ENCODE peak calls at places on chromosomes 3 and 15, in nine cellular contexts. One of them, this sample, is unnamed. For H3K4me1, the result is how much of the 10 kb centered on the place peaks cover.

GRCh38 chr15:36448418-36448817 is 131.0 kb upstream of the CDIN1 start:
- DNase-seq in fibroblast of lung: no peak
- DNase-seq in GM23338: no peak
- DNase-seq in A549: no peak
- DNase-seq in SK-N-SH: no peak
- DNase-seq in endothelial cell of umbilical vein: no peak
- DNase-seq in neural progenitor cell: no peak
- DNase-seq in DND-41: no peak
- DNase-seq in OCI-LY7: no peak
- DNase-seq in this sample: no peak

GRCh38 chr15:92879949-92880725 is 20.0 kb upstream of the CHD2 start:
- DNase-seq in fibroblast of lung: no peak
- DNase-seq in GM23338: no peak
- DNase-seq in A549: no peak
- DNase-seq in SK-N-SH: no peak
- DNase-seq in endothelial cell of umbilical vein: no peak
- DNase-seq in neural progenitor cell: peak
- DNase-seq in DND-41: peak
- DNase-seq in OCI-LY7: peak
- DNase-seq in this sample: no peak

GRCh38 chr3:160129459-160130061 is 95.7 kb upstream of the C3orf80 start:
- DNase-seq in fibroblast of lung: peak
- DNase-seq in GM23338: no peak
- DNase-seq in A549: peak
- DNase-seq in SK-N-SH: no peak
- DNase-seq in endothelial cell of umbilical vein: peak
- DNase-seq in neural progenitor cell: no peak
- DNase-seq in DND-41: no peak
- DNase-seq in OCI-LY7: no peak
- DNase-seq in this sample: no peak

GRCh38 chr15:42073418-42073817 is 20.9 kb downstream of the PLA2G4D start:
- DNase-seq in fibroblast of lung: no peak
- DNase-seq in GM23338: no peak
- DNase-seq in A549: no peak
- DNase-seq in SK-N-SH: no peak
- DNase-seq in endothelial cell of umbilical vein: no peak
- DNase-seq in neural progenitor cell: no peak
- DNase-seq in DND-41: no peak
- DNase-seq in OCI-LY7: no peak
- DNase-seq in this sample: peak

GRCh38 chr3:162435750-162436149 is 939.1 kb downstream of the OTOL1 start:
- DNase-seq in fibroblast of lung: no peak
- DNase-seq in GM23338: no peak
- DNase-seq in A549: no peak
- DNase-seq in SK-N-SH: no peak
- DNase-seq in endothelial cell of umbilical vein: no peak
- DNase-seq in neural progenitor cell: no peak
- DNase-seq in DND-41: no peak
- DNase-seq in OCI-LY7: no peak
- DNase-seq in this sample: no peak

GRCh38 chr15:100615801-100616200 is 13.4 kb downstream of the ASB7 start:
- DNase-seq in fibroblast of lung: no peak
- DNase-seq in GM23338: no peak
- DNase-seq in A549: no peak
- DNase-seq in SK-N-SH: no peak
- DNase-seq in endothelial cell of umbilical vein: no peak
- DNase-seq in neural progenitor cell: no peak
- DNase-seq in DND-41: no peak
- DNase-seq in OCI-LY7: no peak
- DNase-seq in this sample: no peak

GRCh38 chr3:148790841-148791240 is 36.8 kb upstream of the CPB1 start:
- DNase-seq in fibroblast of lung: peak
- DNase-seq in GM23338: no peak
- DNase-seq in A549: no peak
- DNase-seq in SK-N-SH: no peak
- DNase-seq in endothelial cell of umbilical vein: no peak
- DNase-seq in neural progenitor cell: no peak
- DNase-seq in DND-41: no peak
- DNase-seq in OCI-LY7: no peak
- DNase-seq in this sample: no peak

GRCh38 chr3:170585937-170586310 is at the start of gene SLC7A14:
- DNase-seq in fibroblast of lung: no peak
- DNase-seq in GM23338: peak
- DNase-seq in A549: no peak
- DNase-seq in SK-N-SH: peak
- DNase-seq in endothelial cell of umbilical vein: no peak
- DNase-seq in neural progenitor cell: peak
- DNase-seq in DND-41: no peak
- DNase-seq in OCI-LY7: no peak
- DNase-seq in this sample: peak

GRCh38 chr3:131454501-131454900 is 48.3 kb downstream of the MRPL3 start:
- DNase-seq in fibroblast of lung: peak
- DNase-seq in GM23338: no peak
- DNase-seq in A549: no peak
- DNase-seq in SK-N-SH: no peak
- DNase-seq in endothelial cell of umbilical vein: no peak
- DNase-seq in neural progenitor cell: no peak
- DNase-seq in DND-41: no peak
- DNase-seq in OCI-LY7: no peak
- DNase-seq in this sample: no peak

GRCh38 chr15:66819084-66819483 is 117.0 kb downstream of the SMAD6 start:
- DNase-seq in fibroblast of lung: no peak
- DNase-seq in GM23338: no peak
- DNase-seq in A549: no peak
- DNase-seq in SK-N-SH: no peak
- DNase-seq in endothelial cell of umbilical vein: no peak
- DNase-seq in neural progenitor cell: no peak
- DNase-seq in DND-41: no peak
- DNase-seq in OCI-LY7: no peak
- DNase-seq in this sample: no peak

GRCh38 chr3:146446026-146446425 is 23.3 kb downstream of the PLSCR2 start:
- DNase-seq in fibroblast of lung: no peak
- DNase-seq in GM23338: no peak
- DNase-seq in A549: no peak
- DNase-seq in SK-N-SH: no peak
- DNase-seq in endothelial cell of umbilical vein: no peak
- DNase-seq in neural progenitor cell: no peak
- DNase-seq in DND-41: no peak
- DNase-seq in OCI-LY7: no peak
- DNase-seq in this sample: no peak

GRCh38 chr3:64163755-64164148 is 61.5 kb downstream of the PRICKLE2 start:
- DNase-seq in fibroblast of lung: peak
- DNase-seq in GM23338: peak
- DNase-seq in A549: no peak
- DNase-seq in SK-N-SH: no peak
- DNase-seq in endothelial cell of umbilical vein: no peak
- DNase-seq in neural progenitor cell: no peak
- DNase-seq in DND-41: no peak
- DNase-seq in OCI-LY7: no peak
- DNase-seq in this sample: peak

GRCh38 chr3:126537730-126538281 is 13.9 kb downstream of the CHST13 start:
- DNase-seq in fibroblast of lung: peak
- DNase-seq in GM23338: no peak
- DNase-seq in A549: no peak
- DNase-seq in SK-N-SH: no peak
- DNase-seq in endothelial cell of umbilical vein: no peak
- DNase-seq in neural progenitor cell: no peak
- DNase-seq in DND-41: no peak
- DNase-seq in OCI-LY7: no peak
- DNase-seq in this sample: no peak

GRCh38 chr15:75338661-75339240 is 2.9 kb downstream of the COMMD4 start:
- DNase-seq in fibroblast of lung: no peak
- DNase-seq in GM23338: no peak
- DNase-seq in A549: no peak
- DNase-seq in SK-N-SH: no peak
- DNase-seq in endothelial cell of umbilical vein: no peak
- DNase-seq in neural progenitor cell: no peak
- DNase-seq in DND-41: no peak
- DNase-seq in OCI-LY7: no peak
- DNase-seq in this sample: no peak

GRCh38 chr3:70090322-70090913 is 90.9 kb downstream of the SAMMSON start:
- DNase-seq in fibroblast of lung: peak
- DNase-seq in GM23338: peak
- DNase-seq in A549: peak
- DNase-seq in SK-N-SH: peak
- DNase-seq in endothelial cell of umbilical vein: peak
- DNase-seq in neural progenitor cell: peak
- DNase-seq in DND-41: no peak
- DNase-seq in OCI-LY7: peak
- DNase-seq in this sample: peak

GRCh38 chr3:150210461-150211110 is 197.5 kb upstream of the TSC22D2 start:
- DNase-seq in fibroblast of lung: no peak
- DNase-seq in GM23338: peak
- DNase-seq in A549: no peak
- DNase-seq in SK-N-SH: no peak
- DNase-seq in endothelial cell of umbilical vein: no peak
- DNase-seq in neural progenitor cell: peak
- DNase-seq in DND-41: no peak
- DNase-seq in OCI-LY7: no peak
- DNase-seq in this sample: no peak
- H3K4me2 ChIP-seq in fibroblast of lung: no peak
- H3K4me2 ChIP-seq in GM23338: peak
- H3K4me2 ChIP-seq in A549: no peak
- H3K4me2 ChIP-seq in SK-N-SH: no peak
- H3K4me2 ChIP-seq in endothelial cell of umbilical vein: no peak
- H3K4me2 ChIP-seq in neural progenitor cell: peak
- H3K4me2 ChIP-seq in DND-41: no peak
- H3K4me2 ChIP-seq in OCI-LY7: no peak
- H3K4me2 ChIP-seq in this sample: peak

DNA sequence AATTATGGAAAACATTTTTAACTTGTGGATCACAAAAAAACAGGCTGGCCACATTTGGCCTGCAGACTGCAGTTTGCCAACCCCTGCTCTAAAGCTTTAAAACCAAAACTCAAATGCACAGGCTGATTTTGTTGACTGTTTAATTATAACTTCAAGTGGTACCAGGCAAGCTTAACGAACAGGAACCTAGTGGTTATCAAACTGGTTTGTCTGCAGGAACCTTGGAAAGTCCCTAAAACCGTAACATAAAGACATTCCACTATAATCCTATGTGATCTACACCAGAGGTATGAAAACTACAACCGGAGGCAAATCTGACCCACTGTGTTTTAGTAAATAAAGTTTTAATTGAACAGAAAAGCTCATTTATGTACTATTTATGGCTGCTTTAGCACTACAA is 52.4 kb downstream of the TBL1XR1 start:
- DNase-seq in fibroblast of lung: no peak
- DNase-seq in GM23338: no peak
- DNase-seq in A549: no peak
- DNase-seq in SK-N-SH: no peak
- DNase-seq in endothelial cell of umbilical vein: no peak
- DNase-seq in neural progenitor cell: no peak
- DNase-seq in DND-41: no peak
- DNase-seq in OCI-LY7: peak
- DNase-seq in this sample: peak
- H3K4me1 ChIP-seq in fibroblast of lung: under half
- H3K4me1 ChIP-seq in GM23338: half or more
- H3K4me1 ChIP-seq in A549: under half
- H3K4me1 ChIP-seq in SK-N-SH: under half
- H3K4me1 ChIP-seq in endothelial cell of umbilical vein: under half
- H3K4me1 ChIP-seq in neural progenitor cell: under half
- H3K4me1 ChIP-seq in DND-41: under half
- H3K4me1 ChIP-seq in OCI-LY7: half or more
- H3K4me1 ChIP-seq in this sample: under half

DNA sequence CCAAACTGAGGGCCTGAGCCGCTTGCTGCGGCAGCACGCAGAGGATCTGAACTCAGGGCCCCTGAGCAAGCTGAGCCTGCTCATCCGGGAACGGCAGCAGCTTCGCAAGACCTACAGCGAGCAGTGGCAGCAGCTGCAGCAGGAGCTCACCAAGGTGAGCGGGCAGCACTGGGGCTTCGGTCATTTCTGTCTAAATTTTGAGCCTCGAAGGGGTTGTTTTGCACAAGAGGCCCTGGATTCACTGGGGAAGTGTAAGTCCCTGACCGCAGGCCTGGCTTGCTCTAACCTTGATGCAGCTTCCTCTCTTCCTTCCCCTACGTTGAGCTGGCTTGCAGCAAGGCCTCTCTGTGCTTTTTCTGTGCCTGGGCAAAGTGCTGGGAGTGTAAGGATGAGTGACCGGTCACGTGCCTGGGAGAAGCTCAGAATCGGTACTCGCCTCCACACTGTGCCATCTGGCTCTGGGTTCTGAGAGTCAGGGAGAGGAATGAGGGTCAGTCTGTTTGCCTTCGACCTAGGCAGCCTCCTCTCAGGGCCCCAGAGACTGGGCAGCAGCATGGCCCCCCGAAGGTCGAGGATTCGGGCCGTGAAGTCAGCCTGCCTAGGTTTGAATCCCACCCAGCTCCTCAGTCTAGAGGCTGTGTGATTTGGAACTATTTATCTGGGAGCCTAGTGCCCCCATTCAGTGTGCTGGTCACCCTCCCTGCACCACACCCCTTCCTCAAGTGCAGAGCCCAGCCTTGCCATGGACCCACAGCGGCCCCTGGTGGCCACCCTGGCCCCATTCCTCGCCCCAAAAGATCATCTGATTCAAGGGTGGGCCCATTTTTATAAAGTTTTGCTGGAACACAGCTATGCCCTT is 1.4 kb downstream of the FES start:
- DNase-seq in fibroblast of lung: peak
- DNase-seq in GM23338: peak
- DNase-seq in A549: no peak
- DNase-seq in SK-N-SH: peak
- DNase-seq in endothelial cell of umbilical vein: peak
- DNase-seq in neural progenitor cell: peak
- DNase-seq in DND-41: peak
- DNase-seq in OCI-LY7: peak
- DNase-seq in this sample: peak
- H3K4me2 ChIP-seq in fibroblast of lung: peak
- H3K4me2 ChIP-seq in GM23338: no peak
- H3K4me2 ChIP-seq in A549: no peak
- H3K4me2 ChIP-seq in SK-N-SH: no peak
- H3K4me2 ChIP-seq in endothelial cell of umbilical vein: peak
- H3K4me2 ChIP-seq in neural progenitor cell: no peak
- H3K4me2 ChIP-seq in DND-41: no peak
- H3K4me2 ChIP-seq in OCI-LY7: peak
- H3K4me2 ChIP-seq in this sample: peak

DNA sequence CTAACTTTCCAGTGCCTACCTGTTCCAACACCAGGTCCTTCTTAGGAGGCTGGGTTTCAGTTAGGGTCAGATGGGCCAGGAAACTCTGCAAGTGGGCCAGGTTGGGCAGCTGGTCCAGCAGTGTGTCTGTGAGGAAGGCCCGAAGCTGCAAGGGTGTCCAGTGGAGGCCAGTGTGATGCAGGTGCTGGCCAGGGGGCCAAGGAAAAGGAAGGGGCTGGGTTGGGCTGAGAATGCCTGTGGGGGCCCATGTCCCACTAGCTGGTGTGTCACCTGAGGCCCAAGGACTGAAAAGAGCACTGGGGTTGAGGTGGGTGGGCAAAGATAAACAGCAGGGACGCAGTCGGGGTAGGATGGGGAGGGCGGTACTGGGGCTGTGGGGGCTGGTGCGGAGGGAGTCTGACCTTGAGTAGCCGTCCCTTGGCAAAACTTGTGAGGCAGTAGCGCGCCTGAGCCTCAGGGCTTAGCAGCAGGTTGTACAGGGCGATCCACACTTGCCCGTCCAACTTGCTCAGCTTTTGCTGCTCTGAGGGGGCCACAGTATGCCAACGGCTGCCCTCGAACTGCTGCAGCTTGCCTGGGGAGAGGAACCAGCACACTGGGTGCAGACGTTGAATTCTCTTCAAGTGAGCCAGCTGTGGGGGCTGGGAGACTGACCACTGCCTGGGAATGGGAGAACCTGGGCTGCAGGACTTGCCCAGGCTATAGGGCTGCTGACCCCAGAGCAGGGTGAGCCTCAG is 1.5 kb upstream of the RASSF1 start:
- DNase-seq in fibroblast of lung: no peak
- DNase-seq in GM23338: no peak
- DNase-seq in A549: no peak
- DNase-seq in SK-N-SH: no peak
- DNase-seq in endothelial cell of umbilical vein: no peak
- DNase-seq in neural progenitor cell: no peak
- DNase-seq in DND-41: no peak
- DNase-seq in OCI-LY7: no peak
- DNase-seq in this sample: no peak
- H3K4me1 ChIP-seq in fibroblast of lung: under half
- H3K4me1 ChIP-seq in GM23338: under half
- H3K4me1 ChIP-seq in A549: under half
- H3K4me1 ChIP-seq in SK-N-SH: under half
- H3K4me1 ChIP-seq in endothelial cell of umbilical vein: under half
- H3K4me1 ChIP-seq in neural progenitor cell: under half
- H3K4me1 ChIP-seq in DND-41: under half
- H3K4me1 ChIP-seq in OCI-LY7: under half
- H3K4me1 ChIP-seq in this sample: under half

This sample was measured in osteoblast.